ENCODE peak calls at places on chromosome 2, in seven cellular contexts. M, Z, X, D, W, H and L are unnamed samples.

GRCh38 chr2:170247882-170248393 is 70.0 kb downstream of the MYO3B start:
- DNase-seq in M (no peak), H (peak), D (no peak), X (no peak), W (no peak), Z (no peak), L (no peak)

GRCh38 chr2:112690853-112691390 is 29.9 kb upstream of the NT5DC4 start:
- DNase-seq in H (peak), X (peak), Z (peak), M (no peak), D (peak), W (peak), L (peak)

GRCh38 chr2:9637330-9637729 is 6.5 kb upstream of the YWHAQ start:
- DNase-seq in M (no peak), Z (no peak), W (peak), D (no peak), H (no peak), X (peak), L (no peak)

GRCh38 chr2:148642891-148643416 is 1.6 kb upstream of the EPC2 start:
- DNase-seq in Z (no peak), W (peak), M (no peak), D (no peak), X (peak), H (peak), L (no peak)

GRCh38 chr2:165646321-165646801 is 147.7 kb downstream of the GALNT3 start:
- DNase-seq in X (no peak), Z (no peak), M (no peak), W (peak), D (no peak), H (no peak), L (no peak)

GRCh38 chr2:40394030-40394429 is 57.9 kb downstream of the SLC8A1 start:
- DNase-seq in D (no peak), H (no peak), W (no peak), Z (no peak), X (no peak), M (no peak), L (no peak)

GRCh38 chr2:49000692-49001091 is 153.6 kb downstream of the FSHR start:
- DNase-seq in W (no peak), Z (no peak), M (no peak), H (no peak), D (no peak), X (no peak), L (no peak)

GRCh38 chr2:60484080-60484737 is 69.2 kb downstream of the BCL11A start:
- DNase-seq in X (no peak), H (no peak), D (no peak), W (peak), Z (peak), M (no peak), L (no peak)

GRCh38 chr2:200252661-200253067 is 53.8 kb upstream of the SPATS2L start:
- DNase-seq in H (no peak), Z (no peak), D (no peak), X (no peak), M (no peak), W (peak), L (no peak)

GRCh38 chr2:230751062-230751461 is 38.4 kb downstream of the CAB39 start:
- DNase-seq in Z (no peak), D (no peak), H (no peak), M (no peak), X (no peak), W (peak), L (peak)

GRCh38 chr2:219985017-219985416 is 357.6 kb downstream of the SLC4A3 start:
- DNase-seq in H (no peak), X (no peak), M (no peak), W (no peak), D (no peak), Z (no peak), L (no peak)

GRCh38 chr2:106868199-106868598 is 17.8 kb downstream of the ST6GAL2 start:
- DNase-seq in W (no peak), Z (no peak), H (peak), D (no peak), X (no peak), M (no peak), L (no peak)

GRCh38 chr2:212177724-212178123 is 360.9 kb downstream of the ERBB4 start:
- DNase-seq in Z (no peak), H (no peak), D (no peak), W (peak), X (peak), M (no peak), L (no peak)

GRCh38 chr2:71347517-71347916 is 15.9 kb downstream of the ZNF638 start:
- DNase-seq in D (no peak), H (peak), M (no peak), Z (no peak), W (peak), X (no peak), L (peak)

GRCh38 chr2:19086351-19086750 is 272.1 kb downstream of the OSR1 start:
- DNase-seq in M (no peak), W (no peak), D (no peak), H (no peak), Z (no peak), X (no peak), L (no peak)

GRCh38 chr2:134206029-134206428 is 47.8 kb upstream of the MGAT5 start:
- DNase-seq in Z (no peak), M (no peak), W (peak), X (no peak), H (no peak), D (no peak), L (no peak)

GRCh38 chr2:20544093-20544747 is 97.3 kb downstream of the RHOB start:
- DNase-seq in X (no peak), Z (no peak), D (no peak), M (no peak), H (no peak), W (no peak), L (no peak)

GRCh38 chr2:102100371-102101096 is 42.0 kb upstream of the IL1R1 start:
- DNase-seq in X (no peak), D (no peak), W (peak), Z (no peak), M (no peak), H (no peak), L (peak)

GRCh38 chr2:210169871-210170441 is 1.3 kb downstream of the KANSL1L start:
- DNase-seq in Z (no peak), H (no peak), D (peak), X (no peak), M (no peak), W (peak), L (no peak)

GRCh38 chr2:212723226-212723625 is 184.6 kb upstream of the ERBB4 start:
- DNase-seq in Z (no peak), H (no peak), X (no peak), W (no peak), M (no peak), D (no peak), L (peak)

GRCh38 chr2:156778916-156779315 is 342.7 kb downstream of the GPD2 start:
- DNase-seq in W (no peak), D (no peak), X (no peak), Z (no peak), M (no peak), H (no peak), L (no peak)

GRCh38 chr2:45024600-45025291 is 15.5 kb upstream of the SIX2 start:
- DNase-seq in M (no peak), X (peak), D (no peak), W (peak), H (peak), Z (no peak), L (no peak)

GRCh38 chr2:122525341-122525740 is 769.9 kb downstream of the TSN start:
- DNase-seq in W (no peak), D (no peak), X (no peak), M (no peak), H (no peak), Z (no peak), L (no peak)

DNA sequence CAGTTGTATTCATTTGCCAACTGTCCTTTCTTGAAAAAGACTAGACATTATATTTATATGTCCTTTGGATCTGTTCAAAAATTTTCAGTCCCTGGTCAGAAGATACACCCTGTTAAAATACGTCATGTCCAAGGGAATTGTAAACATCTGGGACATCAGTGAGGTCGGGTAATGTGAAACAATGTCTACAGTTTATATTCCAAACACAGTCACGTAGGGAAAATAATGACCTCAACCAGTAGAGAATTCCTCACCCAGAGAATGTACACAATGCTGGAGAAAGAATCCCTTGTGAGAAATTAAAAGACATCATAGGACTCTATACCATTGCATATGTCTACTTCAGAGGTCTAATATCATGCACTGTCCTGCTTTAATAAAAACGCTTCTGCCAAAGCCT is 888.0 kb upstream of the CHAC2 start:
- DNase-seq in Z (no peak), D (no peak), X (no peak), H (no peak), W (no peak), M (no peak), L (no peak)
- TF ChIP-seq CTCF in Z (no peak), D (no peak), X (no peak), H (no peak), W (no peak), M (no peak), L (no peak)

DNA sequence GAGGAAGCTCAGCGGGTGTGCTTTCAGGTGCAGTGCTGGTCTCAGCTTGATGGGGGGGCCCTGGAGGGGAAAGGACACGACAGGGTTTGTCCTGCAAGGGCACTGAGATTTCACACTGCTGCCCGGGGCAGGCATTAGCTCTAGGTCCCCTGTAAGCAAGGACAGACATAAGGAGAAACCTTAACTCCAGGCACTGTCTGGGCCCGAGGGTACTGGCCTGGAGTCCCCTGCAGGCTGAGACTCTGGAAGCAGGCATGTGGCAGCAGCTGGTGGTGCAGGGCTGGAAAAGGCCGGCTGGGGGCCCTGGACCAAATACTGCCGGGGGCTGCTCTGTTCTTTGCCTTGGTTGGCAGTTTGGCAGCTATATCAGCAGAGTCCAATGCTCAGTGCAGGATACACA is 97.7 kb upstream of the HS6ST1 start:
- DNase-seq in D (no peak), W (no peak), H (no peak), Z (no peak), X (no peak), M (no peak), L (no peak)
- TF ChIP-seq CTCF in D (no peak), W (no peak), H (no peak), Z (no peak), X (no peak), M (no peak), L (no peak)

GRCh38 chr2:222322241-222322640 is 23.4 kb upstream of the PAX3 start:
- DNase-seq in W (no peak), D (no peak), Z (no peak), X (no peak), H (no peak), M (no peak), L (no peak)

GRCh38 chr2:222319576-222320440 is 21.0 kb upstream of the PAX3 start:
- DNase-seq in H (no peak), X (no peak), M (no peak), W (peak), Z (peak), D (no peak), L (no peak)

GRCh38 chr2:222320441-222321395 is 21.9 kb upstream of the PAX3 start:
- DNase-seq in D (no peak), X (no peak), M (no peak), Z (peak), H (no peak), W (peak), L (no peak)

GRCh38 chr2:222318026-222318711 is 19.4 kb upstream of the PAX3 start:
- DNase-seq in D (no peak), M (no peak), H (peak), X (peak), Z (peak), W (peak), L (peak)

GRCh38 chr2:222318712-222319575 is 20.1 kb upstream of the PAX3 start:
- DNase-seq in X (no peak), M (peak), H (no peak), W (peak), Z (peak), D (no peak), L (peak)
- TF ChIP-seq CTCF in X (peak), M (peak), H (no peak), W (peak), Z (no peak), D (peak), L (no peak)

GRCh38 chr2:186991766-186992417 is 142.9 kb upstream of the ZSWIM2 start:
- DNase-seq in Z (no peak), H (no peak), D (no peak), M (no peak), W (peak), X (no peak), L (no peak)
- TF ChIP-seq CTCF in Z (no peak), H (no peak), D (peak), M (no peak), W (no peak), X (no peak), L (no peak)

GRCh38 chr2:3664118-3664517 is 6.1 kb downstream of the ALLC start:
- DNase-seq in Z (no peak), X (no peak), H (no peak), M (no peak), D (no peak), W (no peak), L (no peak)

GRCh38 chr2:3661149-3661660 is 3.2 kb downstream of the ALLC start:
- DNase-seq in M (no peak), D (no peak), Z (no peak), H (no peak), X (no peak), W (peak), L (no peak)

GRCh38 chr2:3664925-3665324 is 6.9 kb downstream of the ALLC start:
- DNase-seq in H (no peak), D (no peak), Z (no peak), W (no peak), X (no peak), M (no peak), L (no peak)

GRCh38 chr2:3659447-3660432 is 1.7 kb downstream of the ALLC start:
- DNase-seq in X (no peak), H (no peak), W (peak), D (no peak), Z (no peak), M (no peak), L (peak)

DNA sequence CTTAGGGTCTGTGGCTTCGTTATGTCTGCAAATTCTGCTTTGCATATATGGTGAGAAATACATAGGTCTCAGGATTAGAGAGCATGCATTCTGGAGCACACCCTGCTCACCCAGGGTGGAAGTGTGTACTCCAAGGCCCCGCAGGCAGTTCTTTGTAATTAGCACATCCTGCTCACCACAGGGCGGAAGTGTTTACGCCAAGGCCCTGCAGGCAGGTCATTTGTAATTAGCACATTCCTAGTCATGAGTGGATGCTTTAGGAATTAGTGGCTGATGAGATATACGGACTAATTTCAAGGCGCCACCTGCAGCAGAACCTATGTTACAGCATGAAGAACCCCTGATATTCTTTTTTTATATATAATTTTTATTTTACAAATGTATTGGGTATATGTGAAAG is 4.2 kb downstream of the ALLC start:
- DNase-seq in W (peak), M (no peak), D (no peak), Z (no peak), X (peak), H (no peak), L (no peak)
- TF ChIP-seq CTCF in W (no peak), M (no peak), D (no peak), Z (no peak), X (peak), H (peak), L (no peak)

GRCh38 chr2:202870431-202871160 is 970 bp downstream of the ICA1L start:
- DNase-seq in H (peak), M (no peak), W (peak), D (peak), X (peak), Z (peak), L (peak)

GRCh38 chr2:202871161-202872141 is at the start of gene ICA1L:
- DNase-seq in H (peak), D (peak), W (peak), M (no peak), X (no peak), Z (peak), L (peak)
- TF ChIP-seq CTCF in H (no peak), D (no peak), W (no peak), M (no peak), X (no peak), Z (no peak), L (no peak)

GRCh38 chr2:46163804-46164569 is 133.2 kb upstream of the EPAS1 start:
- DNase-seq in X (no peak), Z (no peak), H (no peak), M (no peak), W (no peak), D (no peak), L (no peak)

GRCh38 chr2:46161329-46161728 is 135.9 kb upstream of the EPAS1 start:
- DNase-seq in D (no peak), Z (no peak), W (no peak), M (no peak), X (no peak), H (no peak), L (no peak)

GRCh38 chr2:46162329-46162870 is 134.8 kb upstream of the EPAS1 start:
- DNase-seq in W (peak), H (no peak), D (no peak), M (no peak), Z (no peak), X (no peak), L (no peak)

GRCh38 chr2:46161921-46162320 is 135.3 kb upstream of the EPAS1 start:
- DNase-seq in Z (no peak), X (no peak), D (no peak), W (no peak), M (no peak), H (no peak), L (no peak)

GRCh38 chr2:46163031-46163430 is 134.2 kb upstream of the EPAS1 start:
- DNase-seq in M (no peak), X (no peak), D (no peak), W (no peak), H (no peak), Z (no peak), L (no peak)
- TF ChIP-seq CTCF in M (peak), X (no peak), D (no peak), W (no peak), H (no peak), Z (no peak), L (no peak)

GRCh38 chr2:232524771-232525170 is 1.2 kb upstream of the CHRND start:
- DNase-seq in X (no peak), D (no peak), W (no peak), H (no peak), Z (no peak), M (no peak), L (no peak)

GRCh38 chr2:232522014-232522854 is 2.0 kb downstream of the PRSS56 start:
- DNase-seq in H (peak), W (peak), Z (peak), X (no peak), D (peak), M (no peak), L (peak)

GRCh38 chr2:232525199-232525598 is 761 bp upstream of the CHRND start:
- DNase-seq in Z (no peak), W (no peak), D (no peak), H (no peak), X (no peak), M (no peak), L (no peak)

GRCh38 chr2:232522855-232523681 is 2.9 kb downstream of the PRSS56 start:
- DNase-seq in H (no peak), Z (peak), X (no peak), D (no peak), W (no peak), M (no peak), L (no peak)

DNA sequence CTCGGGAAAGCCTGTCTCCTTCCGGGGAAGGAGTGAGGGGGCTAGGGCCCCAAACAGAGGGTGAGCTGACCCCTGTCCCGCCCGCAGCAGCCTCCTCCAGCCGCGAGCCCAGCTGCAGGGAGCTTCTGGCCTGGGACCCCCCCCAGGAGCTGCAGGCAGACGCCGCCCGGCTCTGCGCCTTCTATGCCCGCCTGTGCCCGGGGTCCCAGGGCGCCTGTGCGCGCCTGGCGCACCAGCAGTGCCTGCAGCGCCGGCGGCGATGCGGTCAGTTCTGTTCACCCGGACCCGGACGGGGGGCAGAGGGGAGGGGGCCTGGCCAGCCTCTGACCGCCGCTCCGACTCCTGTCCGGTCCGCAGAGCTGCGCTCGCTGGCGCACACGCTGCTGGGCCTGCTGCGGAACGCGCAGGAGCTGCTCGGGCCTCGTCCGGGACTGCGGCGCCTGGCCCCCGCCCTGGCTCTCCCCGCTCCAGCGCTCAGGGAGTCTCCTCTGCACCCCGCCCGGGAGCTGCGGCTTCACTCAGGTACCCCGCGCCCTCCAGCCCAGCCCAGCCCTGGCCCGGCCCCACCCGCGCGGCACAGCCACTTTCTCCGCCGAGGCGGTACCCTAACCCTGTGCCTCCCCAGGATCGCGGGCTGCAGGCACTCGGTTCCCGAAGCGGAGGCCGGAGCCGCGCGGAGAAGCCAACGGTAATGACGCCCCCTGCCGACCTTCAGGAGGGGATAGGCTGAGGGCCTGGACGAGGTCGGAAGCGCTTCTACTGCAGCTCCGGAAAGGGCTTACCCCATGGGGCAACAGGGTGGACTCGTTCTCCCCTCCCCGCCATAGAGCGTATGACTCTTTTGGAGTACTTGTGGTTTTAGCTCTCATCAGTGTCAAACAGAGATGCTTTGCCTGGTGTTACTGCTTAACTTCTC is 2.0 kb upstream of the CHRND start:
- DNase-seq in H (peak), D (no peak), Z (peak), X (no peak), M (no peak), W (peak), L (peak)
- TF ChIP-seq CTCF in H (peak), D (no peak), Z (no peak), X (peak), M (peak), W (no peak), L (peak)

GRCh38 chr2:84495539-84496146 is 20.7 kb upstream of the DNAH6 start:
- DNase-seq in X (peak), D (no peak), W (peak), H (peak), Z (peak), M (peak), L (peak)
- TF ChIP-seq CTCF in X (peak), D (peak), W (peak), H (peak), Z (peak), M (peak), L (peak)